ENCODE peak calls at places on chromosomes 5 and 9, in six cellular contexts. One of them, this sample, is unnamed. For H3K9me3, the result is how much of the 10 kb centered on the place peaks cover.

GRCh38 chr5:140481758-140482157 is 65.7 kb upstream of the EIF4EBP3 start:
- DNase-seq in astrocyte: peak
- DNase-seq in adrenal gland: no peak
- DNase-seq in tibial artery: no peak
- DNase-seq in kidney: no peak
- DNase-seq in neural progenitor cell: no peak
- DNase-seq in this sample: no peak

GRCh38 chr9:18569941-18570630 is 96.1 kb downstream of the ADAMTSL1 start:
- DNase-seq in astrocyte: no peak
- DNase-seq in kidney: no peak
- DNase-seq in tibial artery: no peak
- DNase-seq in adrenal gland: no peak
- DNase-seq in neural progenitor cell: no peak
- DNase-seq in this sample: no peak

GRCh38 chr9:14652729-14653377 is 40.4 kb downstream of the ZDHHC21 start:
- DNase-seq in astrocyte: peak
- DNase-seq in adrenal gland: no peak
- DNase-seq in tibial artery: no peak
- DNase-seq in kidney: no peak
- DNase-seq in neural progenitor cell: peak
- DNase-seq in this sample: no peak

GRCh38 chr5:140966293-140967225 is at the start of gene PCDHAC2:
- DNase-seq in adrenal gland: peak
- DNase-seq in neural progenitor cell: peak
- DNase-seq in astrocyte: peak
- DNase-seq in kidney: peak
- DNase-seq in tibial artery: peak
- DNase-seq in this sample: peak

GRCh38 chr9:21579209-21579608 is 97.1 kb upstream of the IFNE start:
- DNase-seq in adrenal gland: no peak
- DNase-seq in neural progenitor cell: no peak
- DNase-seq in tibial artery: no peak
- DNase-seq in astrocyte: peak
- DNase-seq in kidney: no peak
- DNase-seq in this sample: no peak

GRCh38 chr5:149201121-149201637 is 59.9 kb downstream of the ABLIM3 start:
- DNase-seq in kidney: no peak
- DNase-seq in neural progenitor cell: no peak
- DNase-seq in astrocyte: no peak
- DNase-seq in adrenal gland: no peak
- DNase-seq in tibial artery: no peak
- DNase-seq in this sample: no peak

GRCh38 chr9:136339173-136339957 is 12.0 kb downstream of the GPSM1 start:
- DNase-seq in adrenal gland: peak
- DNase-seq in astrocyte: no peak
- DNase-seq in tibial artery: peak
- DNase-seq in neural progenitor cell: peak
- DNase-seq in kidney: no peak
- DNase-seq in this sample: no peak

GRCh38 chr5:19701731-19702130 is 286.3 kb downstream of the CDH18 start:
- DNase-seq in neural progenitor cell: no peak
- DNase-seq in tibial artery: no peak
- DNase-seq in adrenal gland: no peak
- DNase-seq in kidney: no peak
- DNase-seq in astrocyte: no peak
- DNase-seq in this sample: no peak

GRCh38 chr5:177453852-177454396 is 7.3 kb downstream of the PRR7 start:
- DNase-seq in kidney: peak
- DNase-seq in tibial artery: no peak
- DNase-seq in astrocyte: no peak
- DNase-seq in neural progenitor cell: no peak
- DNase-seq in adrenal gland: no peak
- DNase-seq in this sample: no peak

GRCh38 chr9:37540634-37541033 is 35.5 kb downstream of the FBXO10 start:
- DNase-seq in kidney: peak
- DNase-seq in tibial artery: no peak
- DNase-seq in astrocyte: no peak
- DNase-seq in neural progenitor cell: no peak
- DNase-seq in adrenal gland: no peak
- DNase-seq in this sample: peak

GRCh38 chr5:80140496-80140895 is 105.3 kb downstream of the THBS4 start:
- DNase-seq in neural progenitor cell: no peak
- DNase-seq in tibial artery: no peak
- DNase-seq in astrocyte: no peak
- DNase-seq in kidney: no peak
- DNase-seq in adrenal gland: no peak
- DNase-seq in this sample: no peak

GRCh38 chr5:10233505-10233904 is 16.2 kb downstream of the ATPSCKMT start:
- DNase-seq in kidney: no peak
- DNase-seq in astrocyte: peak
- DNase-seq in tibial artery: no peak
- DNase-seq in neural progenitor cell: peak
- DNase-seq in adrenal gland: no peak
- DNase-seq in this sample: no peak

GRCh38 chr5:107968998-107969397 is 298.3 kb upstream of the EFNA5 start:
- DNase-seq in adrenal gland: no peak
- DNase-seq in kidney: no peak
- DNase-seq in astrocyte: peak
- DNase-seq in tibial artery: no peak
- DNase-seq in neural progenitor cell: no peak
- DNase-seq in this sample: no peak

GRCh38 chr5:132072070-132072469 is 1.5 kb upstream of the CSF2 start:
- DNase-seq in kidney: peak
- DNase-seq in adrenal gland: no peak
- DNase-seq in tibial artery: no peak
- DNase-seq in neural progenitor cell: no peak
- DNase-seq in astrocyte: no peak
- DNase-seq in this sample: no peak

GRCh38 chr5:107674655-107675054 is 3.9 kb upstream of the EFNA5 start:
- DNase-seq in kidney: no peak
- DNase-seq in adrenal gland: no peak
- DNase-seq in astrocyte: no peak
- DNase-seq in neural progenitor cell: no peak
- DNase-seq in tibial artery: no peak
- DNase-seq in this sample: no peak

GRCh38 chr5:72388652-72389051 is 68.5 kb downstream of the PTCD2 start:
- DNase-seq in tibial artery: no peak
- DNase-seq in astrocyte: peak
- DNase-seq in neural progenitor cell: no peak
- DNase-seq in adrenal gland: no peak
- DNase-seq in kidney: no peak
- DNase-seq in this sample: peak

GRCh38 chr5:56148453-56148971 is 84.6 kb downstream of the ANKRD55 start:
- DNase-seq in tibial artery: no peak
- DNase-seq in adrenal gland: no peak
- DNase-seq in neural progenitor cell: no peak
- DNase-seq in astrocyte: no peak
- DNase-seq in kidney: no peak
- DNase-seq in this sample: no peak

GRCh38 chr5:43007246-43007910 is 32.7 kb downstream of the ANXA2R start:
- DNase-seq in tibial artery: peak
- DNase-seq in adrenal gland: peak
- DNase-seq in kidney: peak
- DNase-seq in neural progenitor cell: peak
- DNase-seq in astrocyte: peak
- DNase-seq in this sample: peak

GRCh38 chr9:77974414-77974813 is 57.2 kb downstream of the GNAQ start:
- DNase-seq in tibial artery: no peak
- DNase-seq in kidney: no peak
- DNase-seq in neural progenitor cell: no peak
- DNase-seq in adrenal gland: no peak
- DNase-seq in astrocyte: no peak
- DNase-seq in this sample: no peak

GRCh38 chr5:78545406-78545805 is 103.2 kb downstream of the LHFPL2 start:
- DNase-seq in tibial artery: no peak
- DNase-seq in astrocyte: no peak
- DNase-seq in adrenal gland: no peak
- DNase-seq in neural progenitor cell: no peak
- DNase-seq in kidney: no peak
- DNase-seq in this sample: no peak

GRCh38 chr5:68139601-68140441 is 75.7 kb upstream of the PIK3R1 start:
- DNase-seq in kidney: no peak
- DNase-seq in adrenal gland: no peak
- DNase-seq in tibial artery: no peak
- DNase-seq in astrocyte: peak
- DNase-seq in neural progenitor cell: no peak
- DNase-seq in this sample: no peak

GRCh38 chr5:147509041-147509709 is 693 bp downstream of the DPYSL3 start:
- DNase-seq in neural progenitor cell: peak
- DNase-seq in kidney: peak
- DNase-seq in adrenal gland: no peak
- DNase-seq in astrocyte: no peak
- DNase-seq in tibial artery: peak
- DNase-seq in this sample: peak

GRCh38 chr9:75866273-75866871 is 24.1 kb upstream of the PCSK5 start:
- DNase-seq in astrocyte: peak
- DNase-seq in adrenal gland: no peak
- DNase-seq in neural progenitor cell: peak
- DNase-seq in tibial artery: peak
- DNase-seq in kidney: no peak
- DNase-seq in this sample: no peak

GRCh38 chr9:87497604-87498045 is at the start of gene DAPK1:
- DNase-seq in adrenal gland: no peak
- DNase-seq in astrocyte: peak
- DNase-seq in kidney: peak
- DNase-seq in neural progenitor cell: peak
- DNase-seq in tibial artery: peak
- DNase-seq in this sample: peak

GRCh38 chr5:112682621-112683061 is 55.0 kb upstream of the APC start:
- DNase-seq in tibial artery: no peak
- DNase-seq in kidney: no peak
- DNase-seq in neural progenitor cell: no peak
- DNase-seq in adrenal gland: no peak
- DNase-seq in astrocyte: peak
- DNase-seq in this sample: no peak

GRCh38 chr9:36163049-36163839 is 5.9 kb upstream of the CCIN start:
- DNase-seq in kidney: peak
- DNase-seq in adrenal gland: peak
- DNase-seq in neural progenitor cell: peak
- DNase-seq in astrocyte: peak
- DNase-seq in tibial artery: peak
- DNase-seq in this sample: peak

DNA sequence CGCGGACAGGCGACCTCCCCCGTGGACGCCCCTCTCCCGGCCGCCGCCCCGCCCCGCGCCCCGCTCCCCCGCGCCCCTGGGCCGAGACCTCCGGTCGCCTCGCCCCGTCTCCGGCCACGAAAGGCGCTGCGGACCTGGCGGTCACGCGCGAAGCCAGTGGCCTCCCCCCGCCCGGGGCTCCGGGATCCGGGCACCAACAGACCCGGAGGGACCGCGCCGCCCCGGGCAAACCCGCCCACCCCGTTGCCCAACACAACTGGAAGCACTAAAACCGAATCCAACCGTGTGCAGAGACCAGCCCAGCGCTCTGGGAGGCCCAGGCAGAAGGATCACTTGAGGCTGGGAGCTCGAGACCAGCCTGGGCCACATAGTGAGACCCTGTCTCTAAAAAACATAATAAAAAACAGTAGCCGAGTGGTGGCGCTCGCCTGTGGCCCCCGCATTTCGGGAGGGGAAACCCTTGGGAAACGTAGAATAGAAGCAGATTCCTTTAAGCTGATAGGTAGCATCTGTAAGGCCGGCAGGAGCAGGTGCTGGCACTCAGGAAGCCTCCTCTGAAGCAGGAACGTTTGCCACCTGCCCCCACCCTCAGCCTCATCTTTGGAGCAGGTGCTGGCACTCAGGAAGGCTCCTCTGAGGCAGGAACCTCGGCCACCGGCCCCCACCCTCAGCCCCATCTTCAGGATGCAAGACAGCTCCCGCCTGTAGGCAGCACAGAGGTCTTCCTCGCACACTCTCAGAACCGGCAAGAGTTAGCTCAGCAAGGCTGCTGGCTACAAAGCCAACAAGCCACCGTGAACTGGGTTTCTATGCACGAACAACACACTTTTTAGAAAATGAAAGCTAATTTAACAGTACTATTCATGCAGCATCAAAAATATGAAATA is 4.6 kb upstream of the SLC9A3 start:
- DNase-seq in astrocyte: no peak
- DNase-seq in neural progenitor cell: no peak
- DNase-seq in tibial artery: no peak
- DNase-seq in kidney: peak
- DNase-seq in adrenal gland: no peak
- DNase-seq in this sample: no peak
- TF ChIP-seq CTCF in astrocyte: no peak
- TF ChIP-seq CTCF in neural progenitor cell: peak
- TF ChIP-seq CTCF in tibial artery: no peak
- TF ChIP-seq CTCF in kidney: no peak
- TF ChIP-seq CTCF in adrenal gland: no peak
- TF ChIP-seq CTCF in this sample: no peak

GRCh38 chr9:40925149-40925548 is 203.3 kb downstream of the FOXD4L6 start:
- DNase-seq in tibial artery: no peak
- DNase-seq in neural progenitor cell: no peak
- DNase-seq in kidney: no peak
- DNase-seq in adrenal gland: no peak
- DNase-seq in astrocyte: no peak
- DNase-seq in this sample: no peak
- H3K9me3 ChIP-seq in tibial artery: half or more
- H3K9me3 ChIP-seq in neural progenitor cell: under half
- H3K9me3 ChIP-seq in kidney: half or more
- H3K9me3 ChIP-seq in adrenal gland: under half
- H3K9me3 ChIP-seq in astrocyte: under half
- H3K9me3 ChIP-seq in this sample: half or more

DNA sequence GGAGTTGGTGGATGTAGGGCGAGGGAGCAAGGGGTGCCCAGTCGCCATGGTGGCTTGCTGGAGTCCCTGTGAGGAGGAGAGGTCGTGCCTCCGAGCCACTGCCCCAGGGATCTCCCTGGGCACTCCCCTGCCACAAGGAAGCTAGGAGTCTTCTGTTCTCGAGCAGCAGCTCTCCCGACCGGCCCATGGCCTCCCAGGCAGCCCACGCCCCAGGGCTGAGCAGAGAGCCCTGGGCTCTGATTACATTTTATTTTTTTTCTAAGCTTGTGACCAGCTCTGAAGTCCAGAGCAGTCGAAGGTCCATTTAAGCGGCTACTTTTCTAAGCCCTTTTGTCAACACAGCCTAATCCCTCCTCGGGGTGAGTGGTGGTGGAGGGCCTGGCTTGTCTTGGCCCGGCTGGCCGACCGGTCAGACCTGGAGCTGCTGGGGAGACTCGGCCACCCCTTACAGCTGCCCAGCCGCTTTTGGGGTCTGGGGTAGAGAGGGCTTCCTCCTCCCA is 2.1 kb downstream of the RXRA start:
- DNase-seq in adrenal gland: no peak
- DNase-seq in kidney: peak
- DNase-seq in tibial artery: no peak
- DNase-seq in neural progenitor cell: peak
- DNase-seq in astrocyte: no peak
- DNase-seq in this sample: peak
- H3K27ac ChIP-seq in adrenal gland: peak
- H3K27ac ChIP-seq in kidney: peak
- H3K27ac ChIP-seq in tibial artery: peak
- H3K27ac ChIP-seq in neural progenitor cell: peak
- H3K27ac ChIP-seq in astrocyte: peak
- H3K27ac ChIP-seq in this sample: peak

DNA sequence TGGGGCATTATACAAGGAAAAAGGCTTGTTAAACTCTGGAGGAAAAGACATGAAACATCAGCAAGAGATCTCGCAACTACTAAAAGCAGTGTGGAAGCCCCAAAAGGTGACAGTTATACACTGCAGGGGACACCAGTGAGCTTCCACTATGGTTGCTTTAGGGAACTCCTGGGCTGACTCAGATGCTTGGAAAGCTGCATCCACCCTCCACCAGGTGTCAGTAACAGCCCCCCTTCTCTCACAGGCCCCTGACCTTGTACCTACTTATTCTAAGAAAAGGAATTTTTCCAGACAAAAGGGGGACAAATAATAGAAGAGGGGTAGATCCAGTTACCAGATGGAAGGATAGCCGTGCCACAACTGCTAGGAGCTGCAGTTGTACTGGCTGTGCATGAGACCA is 154.4 kb upstream of the COX7C start:
- DNase-seq in tibial artery: no peak
- DNase-seq in adrenal gland: no peak
- DNase-seq in astrocyte: no peak
- DNase-seq in neural progenitor cell: peak
- DNase-seq in kidney: no peak
- DNase-seq in this sample: no peak
- TF ChIP-seq CTCF in tibial artery: no peak
- TF ChIP-seq CTCF in adrenal gland: no peak
- TF ChIP-seq CTCF in astrocyte: no peak
- TF ChIP-seq CTCF in neural progenitor cell: peak
- TF ChIP-seq CTCF in kidney: no peak
- TF ChIP-seq CTCF in this sample: no peak

This sample was measured in psoas muscle.